ENCODE peak calls at places on chromosomes 16 and 17, in seven cellular contexts. J is astrocyte of the cerebellum, Z is GM06990, U is upper lobe of right lung, E is WTC11, C is BJ, Q is left lung. W is an unnamed sample.

GRCh38 chr16:50842013-50842505 is 100.2 kb downstream of the CYLD start:
- DNase-seq in J (no peak), Z (no peak), U (no peak), E (no peak), C (no peak), Q (no peak), W (no peak)

GRCh38 chr17:82127704-82128103 is 29.7 kb upstream of the FASN start:
- DNase-seq in J (no peak), Z (no peak), U (no peak), E (no peak), C (no peak), Q (no peak), W (no peak)

GRCh38 chr17:2777242-2777867 is 18.9 kb upstream of the RAP1GAP2 start:
- DNase-seq in J (no peak), Z (no peak), U (no peak), E (no peak), C (no peak), Q (no peak), W (no peak)

GRCh38 chr17:48597775-48598631 is 4.4 kb upstream of the HOXB5 start:
- DNase-seq in J (no peak), Z (peak), U (no peak), E (no peak), C (no peak), Q (no peak), W (peak)

GRCh38 chr16:75225092-75225491 is 6.3 kb downstream of the CTRB1 start:
- DNase-seq in J (no peak), Z (no peak), U (no peak), E (no peak), C (no peak), Q (no peak), W (no peak)

GRCh38 chr17:3802461-3803307 is 1.7 kb upstream of the ITGAE start:
- DNase-seq in J (peak), Z (no peak), U (no peak), E (no peak), C (peak), Q (no peak), W (peak)

GRCh38 chr16:69741951-69742904 is 12.5 kb downstream of the NOB1 start:
- DNase-seq in J (no peak), Z (no peak), U (peak), E (no peak), C (no peak), Q (peak), W (peak)

GRCh38 chr17:80146121-80147034 is 550 bp downstream of the EIF4A3 start:
- DNase-seq in J (no peak), Z (no peak), U (no peak), E (no peak), C (no peak), Q (no peak), W (peak)

GRCh38 chr17:35152741-35153140 is 5.1 kb downstream of the UNC45B start:
- DNase-seq in J (no peak), Z (no peak), U (no peak), E (no peak), C (no peak), Q (no peak), W (no peak)

GRCh38 chr17:76003915-76004314 is 3.3 kb downstream of the CDK3 start:
- DNase-seq in J (no peak), Z (no peak), U (no peak), E (no peak), C (no peak), Q (no peak), W (no peak)

GRCh38 chr16:56203052-56203451 is 11.8 kb downstream of the GNAO1 start:
- DNase-seq in J (no peak), Z (no peak), U (no peak), E (peak), C (no peak), Q (no peak), W (no peak)

GRCh38 chr16:53220585-53220984 is 165.8 kb downstream of the CHD9 start:
- DNase-seq in J (no peak), Z (no peak), U (no peak), E (no peak), C (no peak), Q (no peak), W (no peak)
- TF ChIP-seq CTCF in J (peak), Z (no peak), U (peak), E (no peak), C (peak), Q (no peak), W (no peak)

GRCh38 chr16:4682616-4683254 is 10.6 kb upstream of the NUDT16L1 start:
- DNase-seq in J (peak), Z (no peak), U (peak), E (peak), C (no peak), Q (no peak), W (peak)
- TF ChIP-seq CTCF in J (peak), Z (no peak), U (peak), E (peak), C (peak), Q (peak), W (peak)

GRCh38 chr16:1561836-1562235 is 28.4 kb downstream of the TMEM204 start:
- DNase-seq in J (no peak), Z (no peak), U (no peak), E (no peak), C (no peak), Q (no peak), W (no peak)

GRCh38 chr16:1563786-1564185 is 30.3 kb downstream of the TMEM204 start:
- DNase-seq in J (no peak), Z (no peak), U (no peak), E (no peak), C (no peak), Q (no peak), W (no peak)

GRCh38 chr16:1567988-1568387 is 34.5 kb downstream of the TMEM204 start:
- DNase-seq in J (no peak), Z (no peak), U (no peak), E (no peak), C (no peak), Q (no peak), W (no peak)

GRCh38 chr16:1564325-1564724 is 30.9 kb downstream of the TMEM204 start:
- DNase-seq in J (no peak), Z (no peak), U (no peak), E (no peak), C (no peak), Q (no peak), W (no peak)

DNA sequence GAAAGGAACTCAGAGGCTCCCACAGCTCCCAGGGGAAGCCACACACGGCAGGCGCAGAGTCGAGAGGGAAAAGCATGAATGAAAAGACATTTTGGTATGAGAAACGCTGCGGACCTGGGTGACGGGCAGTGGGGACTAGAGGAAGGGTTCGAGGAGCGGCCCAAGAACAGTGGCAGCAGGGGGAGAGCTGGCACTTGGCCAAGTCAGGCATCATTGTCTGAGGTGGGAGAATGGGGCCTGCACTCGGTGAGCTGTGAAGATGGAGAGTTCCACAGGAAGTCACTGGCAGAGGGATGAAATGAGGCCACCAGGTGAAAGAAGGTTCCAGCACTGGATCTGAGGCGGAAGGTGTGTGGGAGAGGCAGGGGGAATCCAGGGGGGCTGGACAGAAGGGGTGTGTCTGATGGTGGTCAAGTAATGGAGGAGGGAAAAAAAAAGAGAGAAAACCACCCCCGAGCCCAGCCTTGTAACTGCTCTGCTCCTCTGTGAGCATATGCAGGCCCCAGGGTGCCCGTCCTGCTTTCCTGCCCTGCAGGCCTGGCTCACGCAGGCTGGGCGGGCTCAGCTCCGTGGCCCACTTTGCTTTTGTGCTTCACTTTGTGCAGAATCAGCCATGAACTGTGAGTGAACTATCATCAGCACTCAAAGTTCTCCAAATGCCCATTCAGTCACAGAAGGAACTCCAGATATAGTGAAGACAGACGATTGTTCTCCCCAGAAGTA is 31.8 kb downstream of the TMEM204 start:
- DNase-seq in J (no peak), Z (no peak), U (no peak), E (no peak), C (no peak), Q (no peak), W (no peak)
- TF ChIP-seq CTCF in J (no peak), Z (no peak), U (no peak), E (no peak), C (no peak), Q (no peak), W (no peak)

DNA sequence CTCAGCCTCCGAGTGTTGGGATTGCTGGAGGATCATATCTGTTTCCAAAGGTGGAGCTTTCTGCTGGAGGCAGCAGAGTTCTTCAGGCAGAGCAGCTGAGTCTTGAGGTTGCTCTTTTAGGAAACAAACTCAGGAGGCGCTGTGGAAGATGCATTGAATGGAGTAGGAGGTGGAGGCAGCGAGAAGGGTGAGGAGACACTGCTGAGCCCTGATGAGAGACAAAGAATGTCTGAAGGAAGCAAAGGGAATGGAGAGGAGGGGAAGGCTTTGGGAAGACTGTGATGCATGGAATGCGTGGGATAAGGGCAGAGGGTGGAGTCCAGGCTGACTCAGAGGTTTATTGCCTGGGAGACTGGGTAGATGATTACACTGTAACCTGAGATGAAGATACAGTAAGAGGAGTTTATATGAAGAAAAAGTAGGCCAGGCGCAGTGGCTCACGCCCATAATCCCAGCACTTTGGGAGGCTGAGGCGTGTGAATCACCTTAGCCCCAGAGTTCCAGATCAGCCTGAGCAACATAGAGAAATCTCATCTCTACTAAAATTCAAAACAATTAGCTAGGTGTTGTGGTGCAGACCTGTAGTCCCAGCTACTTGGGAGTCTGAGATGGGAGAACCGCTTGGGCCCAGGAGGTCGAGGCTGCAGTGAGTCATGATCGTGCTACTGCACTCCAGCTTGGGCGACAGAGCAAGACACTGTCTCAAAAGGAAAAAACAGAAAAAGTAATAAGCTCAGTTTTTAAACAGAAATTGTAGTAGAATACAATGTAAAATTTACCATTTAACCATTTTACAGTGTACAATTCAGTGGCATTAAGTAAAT is 17.8 kb upstream of the TMEM219 start:
- DNase-seq in J (peak), Z (no peak), U (no peak), E (peak), C (peak), Q (peak), W (peak)
- TF ChIP-seq CTCF in J (peak), Z (no peak), U (peak), E (no peak), C (peak), Q (no peak), W (no peak)

DNA sequence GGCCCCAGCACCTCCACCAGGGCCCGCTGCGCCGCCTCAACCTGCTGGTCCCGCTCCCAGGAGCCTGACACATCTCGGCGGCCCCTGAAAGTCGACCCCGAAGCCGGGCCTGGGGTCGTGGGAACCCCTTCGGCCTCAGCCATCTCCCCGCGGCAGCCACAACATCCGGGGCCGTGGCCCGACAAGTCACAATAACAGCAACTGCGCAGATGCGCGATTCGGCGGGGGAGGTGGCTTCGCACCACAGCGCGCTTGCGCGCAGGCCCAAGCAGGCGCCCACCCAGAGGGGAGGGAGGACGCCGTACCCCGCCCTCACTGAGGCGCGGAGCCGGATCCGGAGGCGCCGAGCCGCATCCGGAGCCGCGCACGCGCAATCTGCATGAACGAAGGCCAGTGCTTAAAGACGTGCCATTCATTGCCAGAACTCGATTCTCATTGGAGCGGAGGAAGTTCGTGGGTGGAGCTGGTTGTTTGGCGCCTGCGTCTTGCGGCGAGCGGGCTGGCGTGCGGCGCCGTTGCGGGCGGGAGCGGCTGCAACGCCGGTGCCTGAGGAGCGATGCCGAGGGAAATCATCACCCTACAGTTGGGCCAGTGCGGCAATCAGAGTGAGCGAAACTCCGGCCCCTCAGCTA is at the start of the genes RETREG3 and TUBG1:
- DNase-seq in J (peak), Z (peak), U (peak), E (peak), C (peak), Q (peak), W (peak)
- TF ChIP-seq CTCF in J (peak), Z (peak), U (peak), E (no peak), C (peak), Q (no peak), W (peak)

GRCh38 chr16:8936421-8936820 is 27.3 kb downstream of the USP7 start:
- DNase-seq in J (peak), Z (no peak), U (no peak), E (peak), C (no peak), Q (no peak), W (peak)
- TF ChIP-seq CTCF in J (peak), Z (peak), U (peak), E (peak), C (peak), Q (peak), W (peak)

DNA sequence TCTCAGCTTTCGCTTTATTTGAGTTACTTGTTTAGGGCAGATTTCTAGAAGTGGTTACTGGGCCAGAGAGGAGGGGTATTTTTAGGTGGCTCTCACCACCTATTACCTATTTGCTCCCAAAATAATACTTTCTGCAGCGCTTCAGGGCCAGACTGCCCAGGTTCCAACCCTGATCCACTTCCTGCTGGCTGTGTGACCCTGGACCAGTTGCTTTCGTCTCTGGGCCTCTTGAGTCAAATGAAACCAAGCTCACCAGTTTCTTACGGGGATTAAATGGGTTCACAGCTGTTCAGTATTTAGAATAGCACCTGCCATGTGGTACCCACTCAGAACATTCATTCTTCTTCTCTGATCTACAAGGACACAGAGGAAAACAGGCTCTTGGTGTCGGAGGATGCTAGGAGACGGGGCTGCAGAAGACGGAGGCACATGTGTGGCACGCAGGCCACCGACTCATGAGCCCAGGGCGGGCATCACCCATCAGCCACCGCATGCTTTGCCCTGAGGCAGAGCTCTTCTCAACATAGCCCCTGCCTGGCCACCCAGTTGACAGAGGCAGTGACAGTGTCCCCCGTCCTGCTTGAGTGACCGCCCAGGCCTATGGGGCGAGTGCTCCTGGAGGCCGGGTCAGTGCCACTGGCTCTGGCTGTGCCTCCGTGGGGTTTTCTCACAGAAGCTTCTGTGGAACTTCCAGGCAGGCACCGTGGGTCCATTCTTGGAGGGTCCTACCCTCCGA is 149.0 kb upstream of the PLCG2 start:
- DNase-seq in J (no peak), Z (no peak), U (no peak), E (no peak), C (no peak), Q (no peak), W (no peak)
- TF ChIP-seq CTCF in J (no peak), Z (no peak), U (no peak), E (no peak), C (no peak), Q (no peak), W (no peak)

GRCh38 chr16:58678716-58679115 is 5.9 kb downstream of the SLC38A7 start:
- DNase-seq in J (no peak), Z (no peak), U (no peak), E (no peak), C (no peak), Q (no peak), W (peak)
- TF ChIP-seq CTCF in J (no peak), Z (peak), U (no peak), E (no peak), C (no peak), Q (no peak), W (peak)

DNA sequence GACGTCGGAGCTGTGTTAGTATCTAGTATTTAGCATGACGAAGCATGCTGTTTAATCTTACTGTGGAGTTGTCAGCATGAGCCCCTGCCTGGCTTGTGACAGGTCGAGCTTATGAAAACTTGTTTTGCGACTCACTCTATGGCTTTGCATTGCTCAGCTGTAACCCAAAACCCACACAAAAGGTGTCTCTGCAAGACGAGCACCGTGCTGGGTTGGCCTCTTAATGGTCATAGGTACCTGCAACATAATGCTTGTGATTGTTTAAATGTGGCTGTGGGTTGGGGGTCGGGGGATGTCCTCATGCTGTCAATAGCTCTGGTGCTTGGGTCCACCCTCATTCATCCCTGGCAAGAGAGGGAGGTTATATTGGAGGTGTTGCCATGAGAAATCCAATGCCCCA is 5.4 kb downstream of the NTN1 start:
- DNase-seq in J (no peak), Z (no peak), U (no peak), E (no peak), C (no peak), Q (no peak), W (no peak)
- TF ChIP-seq CTCF in J (no peak), Z (no peak), U (no peak), E (no peak), C (no peak), Q (no peak), W (no peak)

W was measured in adrenal gland.